ENCODE peak calls at places on chromosomes 13 and 19, in six cellular contexts. O, P, S, J, T and U are unnamed samples.

GRCh38 chr19:9140159-9140874 is at the start of gene ZNF317:
- DNase-seq in S (peak), O (peak), T (peak), J (peak), P (peak), U (peak)

GRCh38 chr19:49597703-49597974 is 6.7 kb downstream of the PRR12 start:
- DNase-seq in T (no peak), P (no peak), S (no peak), J (no peak), O (no peak), U (no peak)

GRCh38 chr13:37636701-37637100 is 38.1 kb upstream of the POSTN start:
- DNase-seq in P (no peak), J (no peak), T (no peak), S (no peak), O (no peak), U (no peak)

GRCh38 chr19:6161271-6161850 is 25.9 kb downstream of the ACSBG2 start:
- DNase-seq in J (no peak), T (no peak), S (peak), O (no peak), P (no peak), U (peak)

GRCh38 chr13:46165485-46166220 is 16.3 kb downstream of the LCP1 start:
- DNase-seq in S (no peak), J (no peak), T (peak), P (no peak), O (no peak), U (no peak)

GRCh38 chr13:36819811-36820140 is 754 bp downstream of the RFXAP start:
- DNase-seq in O (peak), T (peak), J (no peak), P (no peak), S (no peak), U (peak)

GRCh38 chr19:4088975-4089374 is 22.3 kb upstream of the ZBTB7A start:
- DNase-seq in P (no peak), O (no peak), T (no peak), S (no peak), J (no peak), U (no peak)

GRCh38 chr13:23468811-23469210 is 35.3 kb upstream of the SACS start:
- DNase-seq in J (no peak), S (no peak), O (no peak), P (no peak), T (no peak), U (no peak)

GRCh38 chr13:67632590-67632989 is 402.5 kb upstream of the PCDH9 start:
- DNase-seq in T (no peak), P (no peak), J (no peak), S (no peak), O (no peak), U (no peak)

GRCh38 chr19:54178581-54179261 is 5.8 kb upstream of the TMC4 start:
- DNase-seq in T (no peak), P (no peak), J (no peak), S (no peak), O (peak), U (no peak)

GRCh38 chr13:48645845-48646244 is 7.9 kb upstream of the CYSLTR2 start:
- DNase-seq in O (no peak), S (no peak), J (no peak), T (no peak), P (no peak), U (no peak)

GRCh38 chr19:30606114-30607050 is 234.2 kb downstream of the ZNF536 start:
- DNase-seq in S (no peak), P (no peak), J (no peak), O (no peak), T (no peak), U (no peak)

GRCh38 chr13:34161829-34162544 is 344.0 kb downstream of the RFC3 start:
- DNase-seq in P (no peak), T (peak), S (no peak), O (no peak), J (no peak), U (peak)

GRCh38 chr19:45404557-45405434 is at the start of gene PPP1R13L:
- DNase-seq in S (no peak), P (no peak), J (peak), O (no peak), T (peak), U (no peak)

GRCh38 chr13:35923347-35923746 is 207.8 kb downstream of the DCLK1 start:
- DNase-seq in T (peak), P (no peak), O (no peak), S (no peak), J (no peak), U (no peak)

GRCh38 chr19:38193445-38193844 is 30.6 kb downstream of the DPF1 start:
- DNase-seq in O (no peak), J (no peak), S (no peak), T (no peak), P (no peak), U (no peak)

GRCh38 chr13:66210677-66211076 is 1019.5 kb downstream of the PCDH9 start:
- DNase-seq in O (no peak), P (no peak), S (no peak), T (peak), J (no peak), U (no peak)

GRCh38 chr19:38712161-38712748 is 32.0 kb downstream of the CAPN12 start:
- DNase-seq in J (no peak), S (no peak), T (no peak), P (no peak), O (no peak), U (no peak)

GRCh38 chr19:18612772-18613588 is at the start of gene TMEM59L:
- DNase-seq in O (peak), S (no peak), P (no peak), J (no peak), T (no peak), U (peak)

GRCh38 chr13:79482271-79482970 is 1.5 kb downstream of the NDFIP2 start:
- DNase-seq in P (no peak), S (no peak), J (no peak), T (no peak), O (no peak), U (no peak)

GRCh38 chr19:45591004-45591637 is 6.5 kb upstream of the OPA3 start:
- DNase-seq in T (no peak), P (no peak), S (no peak), J (peak), O (peak), U (no peak)

GRCh38 chr13:109647046-109647445 is 139.3 kb downstream of the IRS2 start:
- DNase-seq in O (no peak), T (peak), P (no peak), J (no peak), S (no peak), U (no peak)

GRCh38 chr19:2536461-2536860 is 60.5 kb downstream of the GADD45B start:
- DNase-seq in P (no peak), O (no peak), T (no peak), J (no peak), S (no peak), U (no peak)

GRCh38 chr13:111531505-111531904 is 211.1 kb downstream of the TEX29 start:
- DNase-seq in P (no peak), J (no peak), T (peak), S (no peak), O (peak), U (no peak)

GRCh38 chr13:31424130-31424729 is 224.5 kb downstream of the B3GLCT start:
- DNase-seq in J (peak), S (peak), P (no peak), O (peak), T (peak), U (peak)

GRCh38 chr13:44051923-44052322 is 172.2 kb downstream of the LACC1 start:
- DNase-seq in J (no peak), P (no peak), T (peak), S (no peak), O (no peak), U (peak)

GRCh38 chr13:72970956-72971355 is 87.8 kb upstream of the KLF5 start:
- DNase-seq in P (no peak), O (no peak), J (no peak), S (no peak), T (peak), U (peak)

GRCh38 chr19:38945562-38946228 is 15.0 kb downstream of the MRPS12 start:
- DNase-seq in T (no peak), O (no peak), S (no peak), J (no peak), P (no peak), U (no peak)

GRCh38 chr13:76882431-76882830 is 3.8 kb downstream of the KCTD12 start:
- DNase-seq in T (peak), O (no peak), J (no peak), S (no peak), P (no peak), U (no peak)